ENCODE peak calls at places on chromosomes 5 and 9, in five cellular contexts. One of them, this sample, is unnamed.

GRCh38 chr9:92728831-92729734 is 35.5 kb downstream of the BICD2 start:
- DNase-seq in NCI-H510A treated with DMSO at 0.1 percent for 48 hours: no peak
- DNase-seq in foreskin fibroblast: no peak
- DNase-seq in COLO829: no peak
- DNase-seq in activated T-helper 2 cell treated with anti-CD3 and anti-CD28 coated beads, Interferon-gamma antibody, Interleukin-2, Interleukin-4, amounts not matched to agents 10 μg/mL and 5 μg/mL and 100 μg/mL, durations not matched to agents 14 hours and 24 hours and 36 hours: no peak
- DNase-seq in this sample: peak; percentile 4

GRCh38 chr5:95530441-95530840 is 24.3 kb downstream of the SKIC3 start:
- DNase-seq in COLO829: peak; percentile 13
- DNase-seq in NCI-H510A treated with DMSO at 0.1 percent for 48 hours: no peak
- DNase-seq in foreskin fibroblast: peak; percentile 77
- DNase-seq in activated T-helper 2 cell treated with anti-CD3 and anti-CD28 coated beads, Interferon-gamma antibody, Interleukin-2, Interleukin-4, amounts not matched to agents 10 μg/mL and 5 μg/mL and 100 μg/mL, durations not matched to agents 14 hours and 24 hours and 36 hours: no peak
- DNase-seq in this sample: no peak

GRCh38 chr9:114551750-114552685 is 35.6 kb upstream of the ATP6V1G1 start:
- DNase-seq in foreskin fibroblast: peak; percentile 91
- DNase-seq in NCI-H510A treated with DMSO at 0.1 percent for 48 hours: no peak
- DNase-seq in activated T-helper 2 cell treated with anti-CD3 and anti-CD28 coated beads, Interferon-gamma antibody, Interleukin-2, Interleukin-4, amounts not matched to agents 10 μg/mL and 5 μg/mL and 100 μg/mL, durations not matched to agents 14 hours and 24 hours and 36 hours: no peak
- DNase-seq in COLO829: peak; percentile 100
- DNase-seq in this sample: no peak

GRCh38 chr5:82375488-82376294 is 97.5 kb upstream of the RPS23 start:
- DNase-seq in activated T-helper 2 cell treated with anti-CD3 and anti-CD28 coated beads, Interferon-gamma antibody, Interleukin-2, Interleukin-4, amounts not matched to agents 10 μg/mL and 5 μg/mL and 100 μg/mL, durations not matched to agents 14 hours and 24 hours and 36 hours: no peak
- DNase-seq in foreskin fibroblast: no peak
- DNase-seq in COLO829: no peak
- DNase-seq in NCI-H510A treated with DMSO at 0.1 percent for 48 hours: peak; percentile 25
- DNase-seq in this sample: no peak

GRCh38 chr9:130426883-130427282 is 17.9 kb upstream of the ASS1 start:
- DNase-seq in COLO829: peak; percentile 61
- DNase-seq in activated T-helper 2 cell treated with anti-CD3 and anti-CD28 coated beads, Interferon-gamma antibody, Interleukin-2, Interleukin-4, amounts not matched to agents 10 μg/mL and 5 μg/mL and 100 μg/mL, durations not matched to agents 14 hours and 24 hours and 36 hours: no peak
- DNase-seq in foreskin fibroblast: no peak
- DNase-seq in NCI-H510A treated with DMSO at 0.1 percent for 48 hours: no peak
- DNase-seq in this sample: no peak

GRCh38 chr5:149697001-149697400 is 33.1 kb upstream of the PPARGC1B start:
- DNase-seq in NCI-H510A treated with DMSO at 0.1 percent for 48 hours: no peak
- DNase-seq in activated T-helper 2 cell treated with anti-CD3 and anti-CD28 coated beads, Interferon-gamma antibody, Interleukin-2, Interleukin-4, amounts not matched to agents 10 μg/mL and 5 μg/mL and 100 μg/mL, durations not matched to agents 14 hours and 24 hours and 36 hours: no peak
- DNase-seq in foreskin fibroblast: no peak
- DNase-seq in COLO829: no peak
- DNase-seq in this sample: no peak

GRCh38 chr9:105066265-105066865 is 138.4 kb upstream of the ABCA1 start:
- DNase-seq in activated T-helper 2 cell treated with anti-CD3 and anti-CD28 coated beads, Interferon-gamma antibody, Interleukin-2, Interleukin-4, amounts not matched to agents 10 μg/mL and 5 μg/mL and 100 μg/mL, durations not matched to agents 14 hours and 24 hours and 36 hours: no peak
- DNase-seq in foreskin fibroblast: no peak
- DNase-seq in NCI-H510A treated with DMSO at 0.1 percent for 48 hours: no peak
- DNase-seq in COLO829: no peak
- DNase-seq in this sample: no peak

GRCh38 chr5:171667341-171668096 is 118.1 kb upstream of the SMIM23 start:
- DNase-seq in foreskin fibroblast: peak; percentile 14
- DNase-seq in COLO829: no peak
- DNase-seq in activated T-helper 2 cell treated with anti-CD3 and anti-CD28 coated beads, Interferon-gamma antibody, Interleukin-2, Interleukin-4, amounts not matched to agents 10 μg/mL and 5 μg/mL and 100 μg/mL, durations not matched to agents 14 hours and 24 hours and 36 hours: no peak
- DNase-seq in NCI-H510A treated with DMSO at 0.1 percent for 48 hours: no peak
- DNase-seq in this sample: no peak

GRCh38 chr9:81455826-81456225 is 233.5 kb downstream of the TLE1 start:
- DNase-seq in foreskin fibroblast: no peak
- DNase-seq in activated T-helper 2 cell treated with anti-CD3 and anti-CD28 coated beads, Interferon-gamma antibody, Interleukin-2, Interleukin-4, amounts not matched to agents 10 μg/mL and 5 μg/mL and 100 μg/mL, durations not matched to agents 14 hours and 24 hours and 36 hours: no peak
- DNase-seq in COLO829: no peak
- DNase-seq in NCI-H510A treated with DMSO at 0.1 percent for 48 hours: no peak
- DNase-seq in this sample: no peak

GRCh38 chr9:16598316-16598715 is 272.2 kb downstream of the BNC2 start:
- DNase-seq in activated T-helper 2 cell treated with anti-CD3 and anti-CD28 coated beads, Interferon-gamma antibody, Interleukin-2, Interleukin-4, amounts not matched to agents 10 μg/mL and 5 μg/mL and 100 μg/mL, durations not matched to agents 14 hours and 24 hours and 36 hours: no peak
- DNase-seq in COLO829: no peak
- DNase-seq in NCI-H510A treated with DMSO at 0.1 percent for 48 hours: no peak
- DNase-seq in foreskin fibroblast: no peak
- DNase-seq in this sample: no peak

This sample was measured in activated CD4-positive, alpha-beta memory T cell treated with anti-CD3 and anti-CD28 coated beads, Interleukin-2, amount 10 ng/mL, durations not matched to agents 7 days and 5 days.